ENCODE peak calls at places on chromosomes 2 and 18, in eight cellular contexts. J is stimulated activated naive CD8-positive, alpha-beta T cell treated with anti-CD3 and anti-CD28 coated beads, Interleukin-15, amount 100 ng/mL, for 72 hours; Y is AG09309; Z is esophagus squamous epithelium; A is naive thymus-derived CD8-positive, alpha-beta T cell; E is heart right ventricle; H is NAMALWA; N is amygdala. D is an unnamed sample.

GRCh38 chr18:4352746-4353522 is 102.2 kb downstream of the DLGAP1 start:
- DNase-seq in J (no peak), Y (no peak), Z (no peak), A (no peak), E (no peak), H (no peak), N (no peak), D (no peak)

GRCh38 chr2:229195346-229195947 is 75.6 kb downstream of the PID1 start:
- DNase-seq in J (no peak), Y (no peak), Z (no peak), A (no peak), E (no peak), H (no peak), N (no peak), D (no peak)

GRCh38 chr2:208074610-208075356 is 49.5 kb upstream of the PLEKHM3 start:
- DNase-seq in J (no peak), Y (no peak), Z (no peak), A (no peak), E (no peak), H (no peak), N (no peak), D (no peak)

GRCh38 chr2:205726506-205726905 is 44.2 kb downstream of the NRP2 start:
- DNase-seq in J (no peak), Y (no peak), Z (no peak), A (no peak), E (no peak), H (no peak), N (no peak), D (no peak)

GRCh38 chr2:64636105-64636873 is 17.4 kb downstream of the SERTAD2 start:
- DNase-seq in J (no peak), Y (no peak), Z (no peak), A (no peak), E (no peak), H (no peak), N (no peak), D (no peak)

GRCh38 chr18:63185979-63186378 is 133.6 kb downstream of the BCL2 start:
- DNase-seq in J (no peak), Y (no peak), Z (no peak), A (no peak), E (no peak), H (no peak), N (no peak), D (no peak)

GRCh38 chr2:130346741-130347066 is 4.0 kb downstream of the IMP4 start:
- DNase-seq in J (no peak), Y (no peak), Z (no peak), A (no peak), E (no peak), H (no peak), N (no peak), D (no peak)

GRCh38 chr2:71661782-71662181 is 208.4 kb downstream of the DYSF start:
- DNase-seq in J (no peak), Y (no peak), Z (no peak), A (no peak), E (no peak), H (no peak), N (no peak), D (no peak)

GRCh38 chr2:45904931-45905642 is 253.6 kb downstream of the PRKCE start:
- DNase-seq in J (no peak), Y (no peak), Z (no peak), A (no peak), E (no peak), H (peak), N (peak), D (no peak)

GRCh38 chr2:170144758-170145157 is 33.2 kb upstream of the MYO3B start:
- DNase-seq in J (no peak), Y (no peak), Z (no peak), A (no peak), E (peak), H (no peak), N (no peak), D (peak)

GRCh38 chr2:158955974-158956373 is 12.5 kb upstream of the TANC1 start:
- DNase-seq in J (no peak), Y (no peak), Z (no peak), A (no peak), E (no peak), H (no peak), N (no peak), D (no peak)

GRCh38 chr18:8722946-8723477 is 17.7 kb downstream of the MTCL1 start:
- DNase-seq in J (no peak), Y (no peak), Z (no peak), A (no peak), E (no peak), H (no peak), N (no peak), D (no peak)

GRCh38 chr2:234330902-234331301 is 166.0 kb downstream of the ARL4C start:
- DNase-seq in J (no peak), Y (no peak), Z (no peak), A (no peak), E (no peak), H (no peak), N (no peak), D (no peak)

D was measured in body of pancreas.